ENCODE peak calls at places on chromosomes 5 and 9, in six cellular contexts. V is K562, F is NT2/D1, N is H1, S is GM12878, J is HepG2. M is an unnamed sample.

GRCh38 chr9:27528886-27529315 is 713 bp downstream of the MOB3B start:
- DNase-seq in F (peak), J (no peak), N (no peak), S (no peak), V (peak), M (no peak)

GRCh38 chr9:16179566-16179965 is 626.7 kb downstream of the CCDC171 start:
- DNase-seq in N (no peak), J (no peak), F (no peak), S (no peak), V (no peak), M (no peak)

GRCh38 chr9:123568691-123569342 is 212.8 kb downstream of the CRB2 start:
- DNase-seq in S (no peak), N (no peak), V (no peak), F (no peak), J (no peak), M (no peak)

GRCh38 chr5:163712011-163712410 is 206.6 kb downstream of the MAT2B start:
- DNase-seq in N (no peak), V (no peak), S (no peak), F (no peak), J (no peak), M (no peak)

GRCh38 chr5:122035913-122036312 is 42.1 kb downstream of the LOX start:
- DNase-seq in J (no peak), N (no peak), V (no peak), S (no peak), F (no peak), M (no peak)

GRCh38 chr9:128033609-128034008 is 33.5 kb downstream of the NAIF1 start:
- DNase-seq in S (no peak), V (no peak), F (no peak), N (no peak), J (no peak), M (no peak)

GRCh38 chr9:134800791-134801339 is 79.7 kb upstream of the FCN2 start:
- DNase-seq in N (no peak), J (no peak), F (no peak), S (no peak), V (no peak), M (no peak)

GRCh38 chr5:167816864-167817263 is 474.6 kb upstream of the WWC1 start:
- DNase-seq in J (no peak), S (no peak), F (no peak), N (no peak), V (no peak), M (no peak)

GRCh38 chr9:90393355-90394152 is 249.1 kb downstream of the DIRAS2 start:
- DNase-seq in V (no peak), S (no peak), N (no peak), F (no peak), J (peak), M (no peak)

GRCh38 chr5:31186672-31187267 is 6.7 kb upstream of the CDH6 start:
- DNase-seq in F (no peak), V (peak), N (no peak), J (peak), S (no peak), M (peak)

GRCh38 chr5:58497956-58498942 is 7.0 kb downstream of the GAPT start:
- DNase-seq in N (peak), S (no peak), F (peak), V (peak), J (peak), M (peak)

GRCh38 chr9:97756991-97757390 is 59.9 kb upstream of the XPA start:
- DNase-seq in F (no peak), N (no peak), S (no peak), J (no peak), V (no peak), M (no peak)

GRCh38 chr5:9533577-9534334 is 12.1 kb downstream of the SEMA5A start:
- DNase-seq in F (no peak), S (peak), V (no peak), N (no peak), J (no peak), M (no peak)

GRCh38 chr9:37534901-37535300 is 41.3 kb downstream of the FBXO10 start:
- DNase-seq in V (no peak), S (no peak), N (no peak), J (no peak), F (no peak), M (no peak)
- TF ChIP-seq ZNF274 in V (no peak), S (no peak), N (no peak), J (no peak), F (no peak), M (no peak)

DNA sequence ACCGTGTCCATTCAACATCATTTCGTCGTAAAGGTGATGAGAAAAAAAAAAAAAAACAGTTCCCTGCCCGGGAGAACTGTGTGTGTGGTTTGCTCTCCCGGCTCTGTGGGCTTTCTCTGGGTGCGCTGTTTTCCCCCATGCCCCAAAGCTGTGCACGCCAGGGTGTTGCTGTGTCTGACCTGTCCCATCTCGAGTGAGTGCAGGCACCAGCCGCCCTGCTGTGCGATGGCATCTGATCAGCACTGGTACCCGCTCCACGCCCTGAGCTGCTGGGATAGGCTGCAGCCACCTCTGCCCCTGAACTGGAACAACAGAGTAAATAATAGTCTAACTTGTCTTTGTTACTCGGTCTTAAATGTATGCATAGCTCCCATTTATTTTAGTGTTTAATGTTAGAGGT is 33.3 kb downstream of the CEP72 start:
- DNase-seq in V (no peak), F (no peak), S (no peak), N (no peak), J (no peak), M (no peak)
- TF ChIP-seq ZNF274 in V (no peak), F (no peak), S (no peak), N (no peak), J (no peak), M (no peak)

GRCh38 chr5:37849641-37850040 is 9.8 kb upstream of the GDNF start:
- DNase-seq in J (no peak), N (no peak), S (no peak), F (no peak), V (no peak), M (no peak)

GRCh38 chr5:37851305-37851704 is 11.5 kb upstream of the GDNF start:
- DNase-seq in F (no peak), V (no peak), S (no peak), N (no peak), J (no peak), M (no peak)

GRCh38 chr5:37847978-37848425 is 8.2 kb upstream of the GDNF start:
- DNase-seq in J (peak), V (no peak), N (no peak), S (peak), F (no peak), M (no peak)

GRCh38 chr5:37846786-37847310 is 7.0 kb upstream of the GDNF start:
- DNase-seq in N (no peak), J (no peak), F (no peak), S (no peak), V (no peak), M (no peak)

DNA sequence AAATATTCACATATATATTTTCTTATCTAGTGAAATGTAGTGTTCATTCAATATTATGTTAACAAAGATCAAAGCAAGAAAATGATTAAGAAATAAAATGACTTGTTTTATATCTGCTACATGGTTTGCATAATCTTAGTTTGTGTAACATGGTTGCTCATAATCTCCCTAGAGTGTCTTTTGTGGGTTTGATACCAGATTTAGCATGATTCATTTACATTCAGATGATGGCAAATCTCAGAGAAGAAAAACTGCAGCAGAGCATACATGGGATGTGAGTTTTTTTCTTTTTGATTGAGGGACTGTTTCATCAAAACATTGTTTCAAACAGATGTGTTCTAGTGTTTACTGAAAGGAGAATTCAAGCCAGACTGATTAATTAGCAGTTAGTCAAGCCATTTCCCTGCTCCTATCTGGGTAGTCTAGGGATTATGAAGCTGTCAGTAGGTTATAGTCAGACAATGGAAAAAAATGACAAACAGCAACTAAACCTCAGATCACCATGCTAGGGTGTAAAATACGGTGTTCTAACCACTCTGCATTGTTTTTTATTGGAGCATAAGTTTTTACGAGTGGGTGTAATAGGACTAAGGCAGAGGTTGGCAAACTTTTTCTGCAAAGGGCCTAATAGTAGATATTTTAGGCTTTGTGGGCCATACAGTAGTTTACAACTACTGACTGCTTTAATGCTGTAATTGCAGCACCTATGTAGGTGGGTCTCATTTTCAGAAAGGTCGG is 10.5 kb upstream of the GDNF start:
- DNase-seq in S (no peak), J (no peak), V (no peak), F (no peak), N (no peak), M (no peak)
- TF ChIP-seq ZNF274 in S (no peak), J (no peak), V (no peak), F (no peak), N (no peak), M (no peak)

DNA sequence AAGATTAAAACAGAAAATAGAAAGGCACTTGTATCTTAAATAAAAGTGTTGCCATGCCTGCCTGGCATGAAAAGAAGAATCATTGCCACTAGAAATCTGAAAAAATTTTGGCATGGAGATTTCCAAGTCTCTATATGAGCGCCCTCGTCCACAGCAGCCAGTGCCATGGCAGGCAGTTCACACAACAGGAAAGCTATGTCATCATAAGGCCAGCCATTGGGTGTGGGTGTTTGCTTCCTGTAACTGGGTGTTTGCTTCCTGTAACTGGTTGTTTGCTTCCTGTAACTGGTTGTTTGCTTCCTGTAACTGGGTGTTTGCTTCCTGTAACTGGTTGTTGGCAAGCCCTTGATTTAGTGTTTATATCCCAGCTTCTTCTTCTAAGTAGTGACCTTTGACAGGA is 446.7 kb downstream of the IRX1 start:
- DNase-seq in N (no peak), V (no peak), S (no peak), F (no peak), J (no peak), M (no peak)
- TF ChIP-seq ZNF274 in N (no peak), V (no peak), S (no peak), F (no peak), J (no peak), M (no peak)

DNA sequence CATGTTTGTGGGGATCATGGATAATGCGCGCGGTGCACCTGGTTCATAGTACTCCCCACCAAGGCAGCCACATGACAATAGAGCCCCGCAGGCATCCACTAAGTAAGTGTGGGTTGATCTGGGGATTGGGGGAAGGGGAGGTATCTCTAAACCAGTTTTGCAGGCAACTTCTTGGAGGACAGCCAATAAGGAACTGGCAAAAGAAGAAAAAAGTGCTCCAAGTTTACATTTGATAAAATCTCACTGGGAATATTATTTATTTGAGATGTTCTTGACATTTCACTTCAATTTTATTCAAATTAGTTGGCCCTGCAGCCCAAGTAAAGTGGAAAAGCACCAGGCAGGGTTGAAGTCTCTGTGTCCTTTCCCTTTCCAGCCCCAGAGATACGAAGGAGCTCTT is 8.5 kb downstream of the FBP1 start:
- DNase-seq in F (no peak), N (no peak), S (no peak), V (no peak), J (no peak), M (no peak)
- TF ChIP-seq ZNF274 in F (no peak), N (no peak), S (no peak), V (no peak), J (no peak), M (no peak)

M was measured in HCT116.